ENCODE peak calls at places on chromosome 19, in ten cellular contexts. X is glutamatergic neuron; Z is upper lobe of right lung; Q is coronary artery; W is AG10803; F is fibroblast of mammary gland; P is CD8-positive, alpha-beta T cell; H is Calu3; S is RWPE1; J is body of pancreas. O is an unnamed sample.

GRCh38 chr19:35727053-35727955 is 9.5 kb downstream of the KMT2B start:
- DNase-seq in P (no peak), H (no peak), S (no peak), Q (no peak), W (no peak), X (no peak), F (no peak), J (no peak), Z (no peak), O (no peak)

GRCh38 chr19:17953316-17953801 is 13.5 kb upstream of the KCNN1 start:
- DNase-seq in F (no peak), S (no peak), X (no peak), Q (peak; percentile 53), H (no peak), J (no peak), P (no peak), W (no peak), Z (no peak), O (no peak)

GRCh38 chr19:8686549-8686948 is 12.0 kb downstream of the ACTL9 start:
- DNase-seq in H (no peak), W (no peak), F (no peak), P (no peak), S (no peak), X (no peak), Q (no peak), Z (no peak), J (no peak), O (no peak)

GRCh38 chr19:40367577-40368434 is 19.3 kb downstream of the PLD3 start:
- DNase-seq in P (no peak), H (no peak), F (no peak), Q (no peak), J (no peak), W (no peak), S (no peak), Z (no peak), X (peak; percentile 70), O (no peak)

GRCh38 chr19:5706876-5707573 is 12.9 kb downstream of the LONP1 start:
- DNase-seq in W (no peak), H (no peak), X (no peak), J (no peak), Z (no peak), F (no peak), P (no peak), S (no peak), Q (no peak), O (no peak)

GRCh38 chr19:13978306-13978705 is 26.0 kb downstream of the DCAF15 start:
- DNase-seq in X (peak; percentile 75), J (peak; percentile 39), H (no peak), W (no peak), F (peak; percentile 20), Q (peak; percentile 87), S (peak; percentile 57), P (peak; percentile 28), Z (peak; percentile 87), O (no peak)

GRCh38 chr19:35468637-35469036 is 20.6 kb downstream of the FFAR2 start:
- DNase-seq in Q (no peak), X (no peak), H (peak; percentile 70), S (peak; percentile 68), J (peak; percentile 72), P (peak; percentile 68), F (peak; percentile 33), Z (peak; percentile 74), W (peak; percentile 25), O (no peak)

GRCh38 chr19:58053480-58054156 is 5.5 kb upstream of the ZNF135 start:
- DNase-seq in H (no peak), P (no peak), W (no peak), J (no peak), S (no peak), X (no peak), F (no peak), Q (no peak), Z (no peak), O (no peak)

GRCh38 chr19:5090780-5091575 is 122.1 kb downstream of the KDM4B start:
- DNase-seq in W (peak; percentile 73), X (no peak), H (no peak), Z (no peak), P (no peak), Q (no peak), J (no peak), S (no peak), F (peak; percentile 36), O (peak; percentile 16)

GRCh38 chr19:10092648-10093294 is 6.7 kb downstream of the SHFL start:
- DNase-seq in J (no peak), W (no peak), S (no peak), H (no peak), X (no peak), F (no peak), Z (no peak), P (no peak), Q (no peak), O (no peak)

GRCh38 chr19:27776524-27776923 is 1436.4 kb downstream of the UQCRFS1 start:
- DNase-seq in P (no peak), H (no peak), X (no peak), F (no peak), S (no peak), Z (no peak), W (no peak), J (no peak), Q (no peak), O (no peak)

GRCh38 chr19:45616709-45617027 is 14.7 kb upstream of the GPR4 start:
- DNase-seq in J (peak; percentile 33), X (no peak), S (no peak), P (no peak), H (no peak), Q (no peak), F (no peak), Z (no peak), W (no peak), O (no peak)

GRCh38 chr19:43983912-43984686 is at the start of gene ZNF155:
- DNase-seq in W (peak; percentile 97), Z (peak; percentile 92), Q (peak; percentile 95), X (peak; percentile 85), J (peak; percentile 90), S (peak; percentile 92), F (peak; percentile 97), H (peak; percentile 85), P (peak; percentile 69), O (peak; percentile 92)

GRCh38 chr19:12665281-12665573 is 1.3 kb downstream of the MAN2B1 start:
- DNase-seq in S (no peak), P (peak; percentile 63), W (no peak), F (no peak), Q (no peak), H (no peak), J (no peak), Z (peak; percentile 79), X (no peak), O (no peak)

GRCh38 chr19:10209305-10209704 is 14.6 kb upstream of the DNMT1 start:
- DNase-seq in H (no peak), Q (no peak), P (no peak), W (peak; percentile 59), J (no peak), Z (no peak), S (no peak), X (no peak), F (peak; percentile 65), O (peak; percentile 61)

GRCh38 chr19:32876919-32877285 is 7.3 kb upstream of the SLC7A9 start:
- DNase-seq in J (no peak), F (peak; percentile 40), W (peak; percentile 29), S (no peak), Z (peak; percentile 19), P (no peak), Q (no peak), X (no peak), H (no peak), O (peak; percentile 82)

GRCh38 chr19:53158119-53158656 is 665 bp downstream of the ZNF347 start:
- DNase-seq in Q (peak; percentile 72), S (peak; percentile 30), X (peak; percentile 49), F (peak; percentile 15), P (peak; percentile 37), W (peak; percentile 16), Z (peak; percentile 68), H (no peak), J (peak; percentile 37), O (no peak)

GRCh38 chr19:14530005-14530348 is 583 bp downstream of the TECR start:
- DNase-seq in H (no peak), Q (no peak), W (no peak), X (peak; percentile 72), Z (peak; percentile 88), P (no peak), S (no peak), F (peak; percentile 34), J (no peak), O (no peak)

GRCh38 chr19:44702551-44703176 is 3.7 kb downstream of the CEACAM16 start:
- DNase-seq in X (no peak), Q (no peak), J (no peak), Z (no peak), P (no peak), H (no peak), S (no peak), F (no peak), W (no peak), O (no peak)

GRCh38 chr19:50189326-50189725 is 14.1 kb upstream of the MYH14 start:
- DNase-seq in X (no peak), H (no peak), P (no peak), Q (no peak), F (no peak), Z (no peak), J (no peak), W (no peak), S (no peak), O (no peak)

GRCh38 chr19:33580026-33580644 is 41.6 kb upstream of the CHST8 start:
- DNase-seq in Q (no peak), Z (no peak), S (no peak), H (peak; percentile 81), X (no peak), J (peak; percentile 13), F (no peak), W (no peak), P (no peak), O (no peak)

GRCh38 chr19:55606471-55606787 is 982 bp downstream of the ZNF865 start:
- DNase-seq in J (no peak), Q (no peak), S (no peak), W (no peak), F (no peak), Z (no peak), H (no peak), X (no peak), P (no peak), O (no peak)
- TF ChIP-seq CTCF in J (no peak), Q (no peak), S (no peak), W (no peak), F (no peak), Z (no peak), H (no peak), X (no peak), P (peak; percentile 34), O (no peak)

GRCh38 chr19:49113762-49114629 is at the start of gene LIN7B:
- DNase-seq in P (peak; percentile 65), X (peak; percentile 83), H (peak; percentile 91), S (peak; percentile 76), J (peak; percentile 73), Z (peak; percentile 86), Q (no peak), F (peak; percentile 38), W (peak; percentile 54), O (no peak)
- TF ChIP-seq CTCF in P (peak; percentile 67), X (peak; percentile 6), H (peak; percentile 73), S (peak; percentile 81), J (peak; percentile 23), Z (peak; percentile 47), Q (no peak), F (no peak), W (no peak), O (peak; percentile 18)

GRCh38 chr19:3062165-3063105 is at the start of gene TLE5:
- DNase-seq in W (peak; percentile 60), H (peak; percentile 51), X (peak; percentile 59), S (peak; percentile 45), J (peak; percentile 67), Q (no peak), F (no peak), Z (peak; percentile 88), P (peak; percentile 72), O (no peak)
- TF ChIP-seq CTCF in W (no peak), H (no peak), X (no peak), S (no peak), J (no peak), Q (no peak), F (no peak), Z (no peak), P (no peak), O (no peak)

GRCh38 chr19:38718747-38719543 is 25.3 kb downstream of the CAPN12 start:
- DNase-seq in P (no peak), W (peak; percentile 76), Q (peak; percentile 94), F (no peak), H (peak; percentile 77), Z (peak; percentile 79), S (no peak), J (peak; percentile 52), X (no peak), O (no peak)
- TF ChIP-seq CTCF in P (no peak), W (peak; percentile 49), Q (peak; percentile 25), F (peak; percentile 19), H (peak; percentile 16), Z (peak; percentile 20), S (peak; percentile 8), J (no peak), X (no peak), O (peak; percentile 41)

O was measured in AG09309.